ENCODE peak calls at places on chromosomes 13 and 19, in seven cellular contexts. R is foreskin fibroblast, W is colonic mucosa, X is Right ventricle myocardium superior, T is lower leg skin, O is fibroblast of the aortic adventitia, N is IMR-90. M is an unnamed sample.

GRCh38 chr13:34070544-34071303 is 252.8 kb downstream of the RFC3 start:
- DNase-seq in R (no peak), N (no peak), W (no peak), X (no peak), T (no peak), O (no peak), M (no peak)

GRCh38 chr13:44573790-44574465 is 2.2 kb downstream of the TSC22D1 start:
- DNase-seq in X (no peak), O (peak), W (no peak), R (peak), N (peak), T (no peak), M (no peak)

GRCh38 chr13:77038907-77039470 is 12.0 kb upstream of the FBXL3 start:
- DNase-seq in W (no peak), O (no peak), R (no peak), X (no peak), N (no peak), T (no peak), M (no peak)

GRCh38 chr13:97892717-97893116 is 60.8 kb upstream of the IPO5 start:
- DNase-seq in X (no peak), W (no peak), O (no peak), N (peak), R (peak), T (no peak), M (no peak)

GRCh38 chr13:20780318-20780717 is 6.6 kb upstream of the EEF1AKMT1 start:
- DNase-seq in N (no peak), R (no peak), X (no peak), O (no peak), T (no peak), W (no peak), M (no peak)

GRCh38 chr13:52651880-52652169 is 811 bp upstream of the SUGT1 start:
- DNase-seq in N (no peak), R (no peak), W (no peak), T (no peak), X (no peak), O (no peak), M (no peak)

GRCh38 chr13:44238011-44238421 is 135.6 kb upstream of the SERP2 start:
- DNase-seq in R (peak), N (peak), T (peak), X (no peak), W (no peak), O (peak), M (no peak)

GRCh38 chr19:940591-941291 is 14.9 kb downstream of the ARID3A start:
- DNase-seq in X (peak), R (no peak), T (peak), W (peak), N (peak), O (peak), M (peak)

GRCh38 chr19:14695471-14695870 is 5.6 kb downstream of the ZNF333 start:
- DNase-seq in W (no peak), R (no peak), O (no peak), X (no peak), T (peak), N (no peak), M (no peak)

GRCh38 chr13:49066856-49067255 is 91.1 kb downstream of the FNDC3A start:
- DNase-seq in X (no peak), T (no peak), N (no peak), R (no peak), W (no peak), O (no peak), M (no peak)

GRCh38 chr13:51935326-51936171 is 73.8 kb downstream of the CCDC70 start:
- DNase-seq in R (no peak), O (no peak), T (no peak), N (no peak), W (peak), X (no peak), M (no peak)

GRCh38 chr13:80504453-80504852 is 163.5 kb upstream of the SPRY2 start:
- DNase-seq in X (no peak), R (no peak), T (no peak), W (no peak), O (no peak), N (no peak), M (no peak)

GRCh38 chr13:98187862-98188261 is 10.8 kb upstream of the RNF113B start:
- DNase-seq in T (no peak), N (no peak), X (no peak), O (no peak), W (no peak), R (no peak), M (no peak)